ENCODE peak calls at places on chromosomes 1 and 21, in seven cellular contexts. Y is CD8-positive, alpha-beta T cell; G is lower lobe of right lung; M is heart right ventricle; S is pancreas; H is CD4-positive, alpha-beta T cell; Z is PC-3. V is an unnamed sample.

GRCh38 chr1:62800825-62801306 is 16.9 kb downstream of the ATG4C start:
- ATAC-seq in M (no peak), G (peak), Z (no peak), H (no peak), S (no peak), Y (no peak), V (peak)

GRCh38 chr1:228015276-228016180 is 8.7 kb downstream of the WNT3A start:
- ATAC-seq in G (no peak), S (no peak), H (no peak), Y (no peak), Z (peak), M (no peak), V (no peak)

GRCh38 chr21:43297989-43298388 is 128.9 kb downstream of the SIK1 start:
- ATAC-seq in H (no peak), M (no peak), Y (no peak), G (no peak), Z (no peak), S (no peak), V (no peak)

GRCh38 chr1:16120940-16121410 is 34.9 kb downstream of the EPHA2 start:
- ATAC-seq in Z (peak), M (no peak), S (peak), H (no peak), G (peak), Y (no peak), V (no peak)

GRCh38 chr21:45073301-45074047 is 906 bp upstream of the ADARB1 start:
- ATAC-seq in Y (no peak), M (peak), H (no peak), Z (peak), S (peak), G (peak), V (peak)

GRCh38 chr1:232880354-232880753 is 70.1 kb upstream of the NTPCR start:
- ATAC-seq in G (no peak), S (peak), Z (peak), M (no peak), H (no peak), Y (no peak), V (no peak)

GRCh38 chr1:244305776-244306341 is 145.8 kb downstream of the ADSS2 start:
- ATAC-seq in Y (no peak), M (no peak), Z (no peak), G (no peak), H (no peak), S (no peak), V (no peak)

GRCh38 chr1:245881767-245882391 is 625.2 kb downstream of the SMYD3 start:
- ATAC-seq in Z (no peak), M (no peak), G (peak), H (no peak), S (no peak), Y (no peak), V (no peak)

GRCh38 chr1:41277371-41277994 is 35.4 kb upstream of the SCMH1 start:
- ATAC-seq in Z (no peak), S (peak), H (no peak), Y (no peak), M (no peak), G (no peak), V (no peak)

GRCh38 chr1:231929311-231929710 is 302.7 kb downstream of the DISC1 start:
- ATAC-seq in Y (no peak), S (no peak), H (no peak), G (no peak), Z (no peak), M (no peak), V (no peak)

GRCh38 chr1:17618558-17619247 is 79.2 kb downstream of the ARHGEF10L start:
- ATAC-seq in G (peak), Z (no peak), Y (no peak), M (peak), H (no peak), S (no peak), V (peak)

GRCh38 chr1:182650678-182651669 is 33.4 kb downstream of the RGS8 start:
- ATAC-seq in G (no peak), H (no peak), S (no peak), M (no peak), Z (no peak), Y (no peak), V (no peak)

GRCh38 chr1:94042388-94042787 is 78.6 kb downstream of the ABCA4 start:
- ATAC-seq in M (no peak), H (no peak), Y (no peak), Z (no peak), G (no peak), S (no peak), V (no peak)

GRCh38 chr21:35249636-35250035 is 200.5 kb upstream of the RUNX1 start:
- ATAC-seq in S (peak), G (no peak), Z (peak), H (no peak), Y (no peak), M (no peak), V (no peak)

GRCh38 chr1:2561898-2562895 is 6.0 kb downstream of the TNFRSF14 start:
- ATAC-seq in G (peak), Z (no peak), M (no peak), H (peak), S (no peak), Y (peak), V (no peak)

GRCh38 chr1:43557744-43558245 is 27.1 kb downstream of the PTPRF start:
- ATAC-seq in Z (peak), H (no peak), M (no peak), Y (no peak), G (peak), S (peak), V (peak)

GRCh38 chr1:162400790-162401189 is 11.1 kb downstream of the SH2D1B start:
- ATAC-seq in Y (no peak), M (no peak), S (no peak), Z (no peak), G (no peak), H (no peak), V (no peak)

GRCh38 chr1:208433086-208433485 is 188.9 kb upstream of the PLXNA2 start:
- ATAC-seq in H (no peak), M (no peak), S (no peak), Y (no peak), Z (no peak), G (no peak), V (no peak)

GRCh38 chr21:35072557-35072956 is 23.5 kb upstream of the RUNX1 start:
- ATAC-seq in Y (no peak), G (no peak), M (no peak), S (no peak), Z (no peak), H (no peak), V (no peak)

GRCh38 chr1:6634278-6635052 is 9.8 kb downstream of the THAP3 start:
- ATAC-seq in S (peak), Y (peak), G (peak), Z (peak), H (peak), M (peak), V (peak)

GRCh38 chr1:198352975-198353695 is 187.3 kb downstream of the ATP6V1G3 start:
- ATAC-seq in M (no peak), G (no peak), H (no peak), S (no peak), Z (no peak), Y (no peak), V (no peak)

GRCh38 chr21:45405271-45405818 is 380 bp downstream of the COL18A1 start:
- ATAC-seq in Z (peak), M (peak), S (peak), Y (no peak), H (no peak), G (peak), V (peak)

GRCh38 chr1:62138029-62138428 is 56.6 kb upstream of the L1TD1 start:
- ATAC-seq in Y (no peak), Z (no peak), S (no peak), H (no peak), M (no peak), G (peak), V (no peak)

GRCh38 chr1:15900662-15901279 is 53.3 kb downstream of the SPEN start:
- ATAC-seq in H (no peak), Z (no peak), Y (no peak), S (peak), G (peak), M (no peak), V (no peak)

GRCh38 chr1:2061065-2061778 is 11.0 kb downstream of the PRKCZ start:
- ATAC-seq in H (no peak), S (no peak), Z (no peak), M (peak), G (peak), Y (no peak), V (no peak)

GRCh38 chr21:46425061-46425460 is 33.6 kb upstream of the DIP2A start:
- ATAC-seq in G (no peak), H (no peak), M (no peak), Z (no peak), Y (peak), S (no peak), V (no peak)

GRCh38 chr1:67767103-67767502 is 66.2 kb downstream of the GNG12 start:
- ATAC-seq in H (no peak), M (peak), Z (no peak), G (no peak), S (no peak), Y (no peak), V (peak)

GRCh38 chr1:3018051-3018471 is 3.2 kb upstream of the ACTRT2 start:
- ATAC-seq in Y (no peak), G (no peak), H (no peak), Z (no peak), M (no peak), S (no peak), V (no peak)

GRCh38 chr1:119358661-119359060 is 9.9 kb upstream of the HAO2 start:
- ATAC-seq in G (no peak), Y (no peak), M (no peak), Z (no peak), H (no peak), S (no peak), V (no peak)

GRCh38 chr1:10724948-10725852 is 71.2 kb downstream of the CASZ1 start:
- ATAC-seq in M (peak), G (peak), H (no peak), Z (no peak), Y (no peak), S (peak), V (peak)

GRCh38 chr1:211492511-211493132 is 660 bp upstream of the RD3 start:
- ATAC-seq in Y (no peak), G (no peak), H (no peak), S (no peak), M (no peak), Z (no peak), V (no peak)

GRCh38 chr21:25831300-25831699 is 96.5 kb downstream of the GABPA start:
- ATAC-seq in M (no peak), Y (no peak), G (no peak), Z (no peak), S (no peak), H (no peak), V (no peak)

GRCh38 chr1:42239555-42239954 is 75.0 kb upstream of the GUCA2A start:
- ATAC-seq in G (no peak), H (no peak), M (no peak), Y (no peak), Z (no peak), S (no peak), V (no peak)

GRCh38 chr1:112722601-112723510 is 7.7 kb upstream of the PPM1J start:
- ATAC-seq in M (no peak), H (peak), S (peak), Z (no peak), G (no peak), Y (peak), V (no peak)

GRCh38 chr21:45888361-45889009 is 93.1 kb upstream of the COL6A1 start:
- ATAC-seq in S (no peak), H (no peak), G (no peak), Y (no peak), M (no peak), Z (no peak), V (no peak)

GRCh38 chr1:157844084-157844830 is 2.6 kb upstream of the CD5L start:
- ATAC-seq in G (peak), S (no peak), M (no peak), H (no peak), Y (no peak), Z (no peak), V (no peak)

GRCh38 chr1:176989754-176990153 is 174.8 kb downstream of the ASTN1 start:
- ATAC-seq in Y (no peak), M (no peak), G (no peak), H (no peak), Z (no peak), S (no peak), V (no peak)
- H3K27ac ChIP-seq in Y (no peak), M (peak), G (no peak), H (no peak), Z (no peak), S (no peak), V (no peak)

DNA sequence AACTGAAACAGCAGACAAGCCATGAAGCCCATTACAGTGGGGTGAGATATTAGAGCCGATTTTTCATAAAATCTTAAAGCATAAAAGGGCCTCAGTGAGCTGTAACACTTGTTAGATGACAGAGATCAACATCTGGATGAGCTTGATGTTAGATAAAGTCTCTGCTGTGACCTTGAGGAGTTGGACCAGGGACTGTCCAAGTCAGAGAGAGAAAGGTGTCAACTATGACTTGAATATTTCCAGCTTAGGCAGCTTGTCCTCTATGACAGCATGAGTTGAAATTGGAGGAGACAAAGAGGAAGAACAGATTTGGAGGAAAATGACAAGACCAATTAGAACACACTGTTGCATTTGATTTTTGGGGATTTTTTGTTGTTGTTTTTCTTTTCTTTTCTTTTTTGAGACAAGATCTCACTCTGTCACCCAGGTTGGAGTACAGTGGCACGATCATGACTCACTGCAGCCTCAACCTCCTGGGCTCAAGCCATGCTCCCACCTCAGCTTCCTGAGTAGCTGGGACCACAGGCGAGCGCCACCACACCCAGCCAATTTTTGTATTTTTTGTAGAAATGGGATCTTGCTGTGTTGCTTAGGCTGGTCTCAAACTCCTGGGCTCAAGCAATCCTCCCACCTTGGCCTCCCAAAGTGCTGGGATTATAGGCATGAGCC is 35.4 kb upstream of the CLIC4 start:
- ATAC-seq in Y (no peak), S (no peak), Z (no peak), H (no peak), G (no peak), M (no peak), V (no peak)
- H3K27ac ChIP-seq in Y (no peak), S (no peak), Z (no peak), H (no peak), G (no peak), M (no peak), V (no peak)

GRCh38 chr1:8104278-8105236 is 78.4 kb upstream of the ERRFI1 start:
- ATAC-seq in G (peak), Y (no peak), H (no peak), S (no peak), Z (no peak), M (no peak), V (no peak)
- H3K27ac ChIP-seq in G (no peak), Y (no peak), H (no peak), S (no peak), Z (no peak), M (no peak), V (no peak)

GRCh38 chr1:32813941-32814739 is 3.0 kb downstream of the YARS1 start:
- ATAC-seq in H (no peak), Z (no peak), Y (no peak), S (no peak), M (no peak), G (no peak), V (no peak)
- H3K27ac ChIP-seq in H (no peak), Z (no peak), Y (no peak), S (no peak), M (no peak), G (no peak), V (no peak)

GRCh38 chr1:204450461-204451257 is 39.0 kb upstream of the PPP1R15B start:
- ATAC-seq in S (peak), M (peak), H (no peak), G (peak), Y (no peak), Z (peak), V (peak)

GRCh38 chr1:204448321-204448964 is 36.8 kb upstream of the PPP1R15B start:
- ATAC-seq in H (no peak), Y (no peak), S (no peak), M (no peak), G (no peak), Z (peak), V (no peak)

GRCh38 chr1:204451352-204452124 is 39.9 kb upstream of the PPP1R15B start:
- ATAC-seq in M (peak), Z (no peak), S (no peak), Y (no peak), H (no peak), G (no peak), V (no peak)

GRCh38 chr1:204448991-204449390 is 37.4 kb upstream of the PPP1R15B start:
- ATAC-seq in G (no peak), M (no peak), Z (no peak), H (no peak), Y (no peak), S (no peak), V (no peak)

DNA sequence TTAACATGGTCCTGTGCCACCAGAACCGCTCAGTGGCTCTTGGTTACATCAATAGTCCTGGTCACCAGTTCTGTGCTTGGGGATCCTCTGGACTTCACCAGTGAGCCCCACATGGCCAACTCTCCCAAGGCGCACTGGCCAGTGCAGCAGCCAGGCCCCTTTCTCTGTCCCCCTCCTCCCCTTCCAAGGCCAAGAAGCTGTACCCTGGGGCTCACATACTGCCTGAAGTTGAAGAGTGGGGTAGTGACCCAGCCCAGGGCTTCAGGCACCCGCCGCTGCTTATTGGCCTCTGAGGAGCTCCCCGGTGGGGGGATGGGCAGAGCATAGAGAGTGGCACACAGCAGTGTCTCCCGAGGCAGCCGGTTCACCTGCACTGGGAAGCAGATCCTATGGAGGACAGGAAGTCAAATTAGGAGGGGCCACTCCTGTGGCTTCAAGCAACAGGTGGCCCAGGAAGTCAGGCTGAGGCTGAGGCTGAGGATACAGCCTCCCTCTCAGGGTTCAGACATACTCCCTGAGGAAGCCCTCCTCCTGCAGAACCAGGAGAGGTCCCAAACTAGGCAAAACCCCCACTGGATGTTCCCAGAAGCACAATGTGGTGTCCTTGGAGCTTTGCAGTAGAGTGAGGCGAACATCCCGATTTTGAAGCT is 38.1 kb upstream of the PPP1R15B start:
- ATAC-seq in H (no peak), M (no peak), S (no peak), G (no peak), Y (no peak), Z (no peak), V (no peak)
- H3K27ac ChIP-seq in H (no peak), M (peak), S (no peak), G (no peak), Y (no peak), Z (peak), V (no peak)

DNA sequence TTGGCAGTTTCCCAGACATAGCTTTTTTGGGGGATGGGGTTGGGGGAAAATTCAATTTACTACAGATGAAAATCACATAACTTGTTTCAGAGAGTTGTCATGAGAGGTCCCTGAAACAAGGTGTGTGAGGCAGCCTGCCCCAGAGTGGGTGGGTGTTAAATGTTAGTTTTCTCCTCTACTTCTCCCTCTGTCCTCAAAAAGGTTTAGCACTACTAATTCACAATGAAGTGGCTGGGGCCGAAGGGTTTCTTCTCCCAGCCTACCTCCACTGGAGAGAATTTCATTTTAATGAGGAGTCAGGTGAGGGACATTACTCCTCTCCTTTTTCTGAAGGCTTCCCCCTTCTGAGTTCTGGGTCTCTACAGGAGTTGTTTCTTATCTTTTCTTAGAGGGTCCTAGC is 103.3 kb downstream of the C1orf94 start:
- ATAC-seq in M (no peak), Z (no peak), G (no peak), H (no peak), Y (no peak), S (no peak), V (no peak)
- H3K27ac ChIP-seq in M (no peak), Z (no peak), G (no peak), H (no peak), Y (no peak), S (no peak), V (no peak)